ENCODE peak calls at places on chromosomes 6 and 20, in ten cellular contexts. One of them, this sample, is unnamed.

GRCh38 chr6:44489912-44490604 is 102.6 kb downstream of the CDC5L start:
- DNase-seq in naive thymus-derived CD4-positive, alpha-beta T cell: no peak
- DNase-seq in endodermal cell: no peak
- DNase-seq in lower lobe of right lung: no peak
- DNase-seq in heart right ventricle: no peak
- DNase-seq in Panc1: peak
- DNase-seq in cardiac muscle cell: no peak
- DNase-seq in hepatocyte: peak
- DNase-seq in heart left ventricle: no peak
- DNase-seq in left ventricle myocardium inferior: no peak
- DNase-seq in this sample: no peak

GRCh38 chr20:38167851-38168760 is 3.0 kb upstream of the TGM2 start:
- DNase-seq in endodermal cell: peak
- DNase-seq in left ventricle myocardium inferior: peak
- DNase-seq in heart left ventricle: peak
- DNase-seq in heart right ventricle: peak
- DNase-seq in hepatocyte: peak
- DNase-seq in cardiac muscle cell: no peak
- DNase-seq in lower lobe of right lung: peak
- DNase-seq in naive thymus-derived CD4-positive, alpha-beta T cell: no peak
- DNase-seq in Panc1: no peak
- DNase-seq in this sample: peak

GRCh38 chr6:112113371-112113770 is 26.0 kb downstream of the FAM229B start:
- DNase-seq in hepatocyte: no peak
- DNase-seq in cardiac muscle cell: peak
- DNase-seq in lower lobe of right lung: no peak
- DNase-seq in left ventricle myocardium inferior: no peak
- DNase-seq in endodermal cell: no peak
- DNase-seq in Panc1: no peak
- DNase-seq in naive thymus-derived CD4-positive, alpha-beta T cell: no peak
- DNase-seq in heart right ventricle: no peak
- DNase-seq in heart left ventricle: no peak
- DNase-seq in this sample: no peak

GRCh38 chr6:19880066-19880465 is 42.9 kb downstream of the ID4 start:
- DNase-seq in hepatocyte: no peak
- DNase-seq in cardiac muscle cell: no peak
- DNase-seq in naive thymus-derived CD4-positive, alpha-beta T cell: no peak
- DNase-seq in heart left ventricle: no peak
- DNase-seq in heart right ventricle: no peak
- DNase-seq in left ventricle myocardium inferior: no peak
- DNase-seq in endodermal cell: no peak
- DNase-seq in Panc1: no peak
- DNase-seq in lower lobe of right lung: no peak
- DNase-seq in this sample: no peak

GRCh38 chr6:144493035-144493910 is 208.1 kb downstream of the UTRN start:
- DNase-seq in hepatocyte: no peak
- DNase-seq in endodermal cell: no peak
- DNase-seq in Panc1: no peak
- DNase-seq in heart left ventricle: no peak
- DNase-seq in heart right ventricle: no peak
- DNase-seq in cardiac muscle cell: no peak
- DNase-seq in lower lobe of right lung: no peak
- DNase-seq in naive thymus-derived CD4-positive, alpha-beta T cell: no peak
- DNase-seq in left ventricle myocardium inferior: no peak
- DNase-seq in this sample: no peak

GRCh38 chr6:165571068-165571682 is 91.9 kb downstream of the PDE10A start:
- DNase-seq in lower lobe of right lung: no peak
- DNase-seq in left ventricle myocardium inferior: no peak
- DNase-seq in cardiac muscle cell: peak
- DNase-seq in Panc1: no peak
- DNase-seq in heart right ventricle: no peak
- DNase-seq in hepatocyte: no peak
- DNase-seq in endodermal cell: no peak
- DNase-seq in heart left ventricle: no peak
- DNase-seq in naive thymus-derived CD4-positive, alpha-beta T cell: no peak
- DNase-seq in this sample: no peak

GRCh38 chr20:56957737-56958553 is 308.5 kb downstream of the BMP7 start:
- DNase-seq in left ventricle myocardium inferior: no peak
- DNase-seq in endodermal cell: peak
- DNase-seq in heart right ventricle: no peak
- DNase-seq in naive thymus-derived CD4-positive, alpha-beta T cell: no peak
- DNase-seq in cardiac muscle cell: peak
- DNase-seq in Panc1: no peak
- DNase-seq in heart left ventricle: no peak
- DNase-seq in lower lobe of right lung: no peak
- DNase-seq in hepatocyte: peak
- DNase-seq in this sample: no peak

GRCh38 chr20:62623488-62624324 is 18.6 kb upstream of the SLCO4A1 start:
- DNase-seq in endodermal cell: peak
- DNase-seq in Panc1: peak
- DNase-seq in heart left ventricle: peak
- DNase-seq in left ventricle myocardium inferior: peak
- DNase-seq in heart right ventricle: peak
- DNase-seq in naive thymus-derived CD4-positive, alpha-beta T cell: peak
- DNase-seq in hepatocyte: peak
- DNase-seq in cardiac muscle cell: peak
- DNase-seq in lower lobe of right lung: peak
- DNase-seq in this sample: peak

GRCh38 chr20:41249781-41250281 is 67.7 kb downstream of the ZHX3 start:
- DNase-seq in cardiac muscle cell: peak
- DNase-seq in heart right ventricle: no peak
- DNase-seq in left ventricle myocardium inferior: no peak
- DNase-seq in endodermal cell: peak
- DNase-seq in Panc1: no peak
- DNase-seq in heart left ventricle: peak
- DNase-seq in naive thymus-derived CD4-positive, alpha-beta T cell: no peak
- DNase-seq in hepatocyte: peak
- DNase-seq in lower lobe of right lung: no peak
- DNase-seq in this sample: peak

GRCh38 chr6:37391100-37391499 is 37.3 kb downstream of the RNF8 start:
- DNase-seq in endodermal cell: no peak
- DNase-seq in heart left ventricle: no peak
- DNase-seq in naive thymus-derived CD4-positive, alpha-beta T cell: no peak
- DNase-seq in left ventricle myocardium inferior: no peak
- DNase-seq in lower lobe of right lung: no peak
- DNase-seq in hepatocyte: no peak
- DNase-seq in cardiac muscle cell: no peak
- DNase-seq in heart right ventricle: no peak
- DNase-seq in Panc1: no peak
- DNase-seq in this sample: no peak

GRCh38 chr6:6942826-6943225 is 164.9 kb upstream of the RREB1 start:
- DNase-seq in heart right ventricle: peak
- DNase-seq in hepatocyte: no peak
- DNase-seq in naive thymus-derived CD4-positive, alpha-beta T cell: no peak
- DNase-seq in cardiac muscle cell: no peak
- DNase-seq in heart left ventricle: peak
- DNase-seq in endodermal cell: no peak
- DNase-seq in lower lobe of right lung: peak
- DNase-seq in left ventricle myocardium inferior: peak
- DNase-seq in Panc1: no peak
- DNase-seq in this sample: peak

GRCh38 chr6:38420207-38420606 is 219.5 kb downstream of the BTBD9 start:
- DNase-seq in hepatocyte: no peak
- DNase-seq in lower lobe of right lung: no peak
- DNase-seq in naive thymus-derived CD4-positive, alpha-beta T cell: no peak
- DNase-seq in cardiac muscle cell: no peak
- DNase-seq in Panc1: no peak
- DNase-seq in left ventricle myocardium inferior: no peak
- DNase-seq in heart right ventricle: no peak
- DNase-seq in endodermal cell: no peak
- DNase-seq in heart left ventricle: no peak
- DNase-seq in this sample: no peak

GRCh38 chr20:13035399-13036173 is 26.8 kb downstream of the SPTLC3 start:
- DNase-seq in lower lobe of right lung: no peak
- DNase-seq in hepatocyte: no peak
- DNase-seq in Panc1: no peak
- DNase-seq in naive thymus-derived CD4-positive, alpha-beta T cell: no peak
- DNase-seq in heart left ventricle: no peak
- DNase-seq in heart right ventricle: no peak
- DNase-seq in left ventricle myocardium inferior: no peak
- DNase-seq in endodermal cell: no peak
- DNase-seq in cardiac muscle cell: no peak
- DNase-seq in this sample: no peak

GRCh38 chr6:88982720-88983119 is 19.3 kb upstream of the RNGTT start:
- DNase-seq in cardiac muscle cell: peak
- DNase-seq in hepatocyte: peak
- DNase-seq in heart right ventricle: no peak
- DNase-seq in endodermal cell: no peak
- DNase-seq in Panc1: peak
- DNase-seq in lower lobe of right lung: no peak
- DNase-seq in heart left ventricle: peak
- DNase-seq in naive thymus-derived CD4-positive, alpha-beta T cell: peak
- DNase-seq in left ventricle myocardium inferior: no peak
- DNase-seq in this sample: peak

GRCh38 chr6:73942581-73942980 is 246.6 kb downstream of the CD109 start:
- DNase-seq in heart left ventricle: no peak
- DNase-seq in heart right ventricle: no peak
- DNase-seq in cardiac muscle cell: no peak
- DNase-seq in lower lobe of right lung: no peak
- DNase-seq in Panc1: peak
- DNase-seq in hepatocyte: no peak
- DNase-seq in endodermal cell: peak
- DNase-seq in left ventricle myocardium inferior: no peak
- DNase-seq in naive thymus-derived CD4-positive, alpha-beta T cell: no peak
- DNase-seq in this sample: no peak

GRCh38 chr20:63835031-63835858 is 4.2 kb upstream of the ZBTB46 start:
- DNase-seq in cardiac muscle cell: peak
- DNase-seq in hepatocyte: peak
- DNase-seq in left ventricle myocardium inferior: peak
- DNase-seq in lower lobe of right lung: peak
- DNase-seq in endodermal cell: peak
- DNase-seq in naive thymus-derived CD4-positive, alpha-beta T cell: no peak
- DNase-seq in heart left ventricle: peak
- DNase-seq in Panc1: no peak
- DNase-seq in heart right ventricle: peak
- DNase-seq in this sample: peak

GRCh38 chr6:128208078-128208477 is 307.2 kb upstream of the THEMIS start:
- DNase-seq in naive thymus-derived CD4-positive, alpha-beta T cell: no peak
- DNase-seq in left ventricle myocardium inferior: no peak
- DNase-seq in endodermal cell: no peak
- DNase-seq in heart right ventricle: no peak
- DNase-seq in Panc1: no peak
- DNase-seq in hepatocyte: no peak
- DNase-seq in heart left ventricle: no peak
- DNase-seq in lower lobe of right lung: no peak
- DNase-seq in cardiac muscle cell: no peak
- DNase-seq in this sample: no peak

GRCh38 chr6:25485820-25486559 is 166.0 kb upstream of the SCGN start:
- DNase-seq in cardiac muscle cell: peak
- DNase-seq in heart left ventricle: peak
- DNase-seq in heart right ventricle: peak
- DNase-seq in endodermal cell: no peak
- DNase-seq in hepatocyte: peak
- DNase-seq in left ventricle myocardium inferior: peak
- DNase-seq in Panc1: no peak
- DNase-seq in naive thymus-derived CD4-positive, alpha-beta T cell: no peak
- DNase-seq in lower lobe of right lung: no peak
- DNase-seq in this sample: peak

GRCh38 chr20:62143976-62144825 is 632 bp downstream of the SS18L1 start:
- DNase-seq in heart right ventricle: peak
- DNase-seq in cardiac muscle cell: peak
- DNase-seq in heart left ventricle: peak
- DNase-seq in Panc1: no peak
- DNase-seq in hepatocyte: peak
- DNase-seq in left ventricle myocardium inferior: peak
- DNase-seq in naive thymus-derived CD4-positive, alpha-beta T cell: no peak
- DNase-seq in lower lobe of right lung: peak
- DNase-seq in endodermal cell: peak
- DNase-seq in this sample: peak

GRCh38 chr6:136551103-136551502 is 881 bp upstream of the MAP7 start:
- DNase-seq in endodermal cell: no peak
- DNase-seq in heart left ventricle: no peak
- DNase-seq in hepatocyte: no peak
- DNase-seq in cardiac muscle cell: peak
- DNase-seq in Panc1: no peak
- DNase-seq in left ventricle myocardium inferior: no peak
- DNase-seq in naive thymus-derived CD4-positive, alpha-beta T cell: no peak
- DNase-seq in lower lobe of right lung: no peak
- DNase-seq in heart right ventricle: no peak
- DNase-seq in this sample: no peak
- H3K4me3 ChIP-seq in endodermal cell: peak
- H3K4me3 ChIP-seq in heart left ventricle: peak
- H3K4me3 ChIP-seq in hepatocyte: peak
- H3K4me3 ChIP-seq in cardiac muscle cell: peak
- H3K4me3 ChIP-seq in Panc1: no peak
- H3K4me3 ChIP-seq in left ventricle myocardium inferior: peak
- H3K4me3 ChIP-seq in naive thymus-derived CD4-positive, alpha-beta T cell: no peak
- H3K4me3 ChIP-seq in lower lobe of right lung: peak
- H3K4me3 ChIP-seq in heart right ventricle: no peak
- H3K4me3 ChIP-seq in this sample: peak

DNA sequence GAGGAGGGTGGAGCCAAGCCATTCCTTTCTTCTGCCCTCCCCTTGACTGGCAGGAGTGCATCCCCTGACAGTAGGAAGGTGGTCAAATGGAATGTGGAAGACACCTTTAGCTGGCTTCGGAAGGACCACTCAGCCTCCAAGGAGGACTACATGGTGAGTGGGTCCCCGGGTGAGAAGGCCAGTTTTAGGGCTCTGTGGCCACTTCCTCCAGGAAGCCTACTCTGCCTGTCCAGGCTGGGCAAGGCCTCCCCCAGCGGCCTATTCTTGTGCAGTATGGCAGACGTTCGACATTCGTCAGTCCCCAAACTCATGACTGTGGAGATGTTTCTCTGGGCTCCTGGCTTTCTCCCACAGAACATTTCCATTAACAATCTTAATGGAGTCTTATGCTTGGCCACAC is 9.1 kb downstream of the PCIF1 start:
- DNase-seq in hepatocyte: no peak
- DNase-seq in left ventricle myocardium inferior: no peak
- DNase-seq in lower lobe of right lung: no peak
- DNase-seq in endodermal cell: no peak
- DNase-seq in cardiac muscle cell: no peak
- DNase-seq in heart left ventricle: no peak
- DNase-seq in Panc1: no peak
- DNase-seq in heart right ventricle: no peak
- DNase-seq in naive thymus-derived CD4-positive, alpha-beta T cell: no peak
- DNase-seq in this sample: no peak
- H3K27ac ChIP-seq in hepatocyte: peak
- H3K27ac ChIP-seq in left ventricle myocardium inferior: no peak
- H3K27ac ChIP-seq in lower lobe of right lung: no peak
- H3K27ac ChIP-seq in endodermal cell: no peak
- H3K27ac ChIP-seq in cardiac muscle cell: no peak
- H3K27ac ChIP-seq in heart left ventricle: no peak
- H3K27ac ChIP-seq in Panc1: no peak
- H3K27ac ChIP-seq in heart right ventricle: no peak
- H3K27ac ChIP-seq in naive thymus-derived CD4-positive, alpha-beta T cell: no peak
- H3K27ac ChIP-seq in this sample: no peak

GRCh38 chr6:83853968-83854501 is 875 bp downstream of the RIPPLY2 start:
- DNase-seq in naive thymus-derived CD4-positive, alpha-beta T cell: no peak
- DNase-seq in heart right ventricle: no peak
- DNase-seq in hepatocyte: no peak
- DNase-seq in endodermal cell: peak
- DNase-seq in cardiac muscle cell: no peak
- DNase-seq in lower lobe of right lung: no peak
- DNase-seq in Panc1: no peak
- DNase-seq in heart left ventricle: no peak
- DNase-seq in left ventricle myocardium inferior: no peak
- DNase-seq in this sample: no peak
- H3K4me3 ChIP-seq in naive thymus-derived CD4-positive, alpha-beta T cell: no peak
- H3K4me3 ChIP-seq in heart right ventricle: peak
- H3K4me3 ChIP-seq in hepatocyte: no peak
- H3K4me3 ChIP-seq in endodermal cell: peak
- H3K4me3 ChIP-seq in cardiac muscle cell: peak
- H3K4me3 ChIP-seq in lower lobe of right lung: peak
- H3K4me3 ChIP-seq in Panc1: peak
- H3K4me3 ChIP-seq in heart left ventricle: peak
- H3K4me3 ChIP-seq in left ventricle myocardium inferior: peak
- H3K4me3 ChIP-seq in this sample: no peak

GRCh38 chr20:17662333-17663039 is 19.6 kb downstream of the RRBP1 start:
- DNase-seq in cardiac muscle cell: no peak
- DNase-seq in lower lobe of right lung: no peak
- DNase-seq in endodermal cell: no peak
- DNase-seq in naive thymus-derived CD4-positive, alpha-beta T cell: no peak
- DNase-seq in heart left ventricle: peak
- DNase-seq in hepatocyte: no peak
- DNase-seq in left ventricle myocardium inferior: no peak
- DNase-seq in heart right ventricle: no peak
- DNase-seq in Panc1: no peak
- DNase-seq in this sample: peak
- H3K27ac ChIP-seq in cardiac muscle cell: no peak
- H3K27ac ChIP-seq in lower lobe of right lung: peak
- H3K27ac ChIP-seq in endodermal cell: no peak
- H3K27ac ChIP-seq in naive thymus-derived CD4-positive, alpha-beta T cell: no peak
- H3K27ac ChIP-seq in heart left ventricle: no peak
- H3K27ac ChIP-seq in hepatocyte: peak
- H3K27ac ChIP-seq in left ventricle myocardium inferior: peak
- H3K27ac ChIP-seq in heart right ventricle: no peak
- H3K27ac ChIP-seq in Panc1: no peak
- H3K27ac ChIP-seq in this sample: peak

This sample was measured in right cardiac atrium.